ENCODE peak calls at places on chromosomes 16 and 17, in eight cellular contexts. N is psoas muscle, D is fibroblast of mammary gland, T is NB4, W is sigmoid colon, Y is cardiac fibroblast, B is mucosa of descending colon, K is lung. U is an unnamed sample.

GRCh38 chr16:27628216-27628945 is 78.4 kb downstream of the KATNIP start:
- DNase-seq in Y (no peak), D (no peak), K (no peak), B (no peak), T (no peak), N (no peak), W (no peak), U (no peak)

GRCh38 chr17:46859996-46860395 is 8.6 kb downstream of the WNT9B start:
- DNase-seq in T (no peak), Y (no peak), B (no peak), D (no peak), N (no peak), K (no peak), W (no peak), U (no peak)

GRCh38 chr16:56866955-56867830 is 2.2 kb downstream of the SLC12A3 start:
- DNase-seq in W (no peak), K (no peak), B (no peak), Y (peak; percentile 84), D (peak; percentile 72), T (peak; percentile 74), N (no peak), U (no peak)

GRCh38 chr17:43932923-43933322 is 9.4 kb downstream of the PPY start:
- DNase-seq in W (no peak), N (no peak), B (no peak), Y (no peak), T (no peak), D (no peak), K (no peak), U (no peak)

GRCh38 chr16:68068926-68069325 is 16.2 kb upstream of the NFATC3 start:
- DNase-seq in W (no peak), K (no peak), B (no peak), T (no peak), N (no peak), D (no peak), Y (no peak), U (no peak)

GRCh38 chr17:40532520-40533253 is 31.3 kb upstream of the TNS4 start:
- DNase-seq in Y (no peak), W (peak; percentile 37), N (no peak), D (peak; percentile 34), T (no peak), K (no peak), B (no peak), U (peak; percentile 22)

GRCh38 chr17:29933379-29933778 is 3.4 kb upstream of the SSH2 start:
- DNase-seq in B (no peak), Y (peak; percentile 52), D (peak; percentile 43), K (no peak), W (no peak), N (no peak), T (peak; percentile 20), U (no peak)

GRCh38 chr17:2700031-2700490 is 11.5 kb downstream of the CLUH start:
- DNase-seq in N (no peak), Y (no peak), T (no peak), W (peak; percentile 52), B (no peak), D (no peak), K (no peak), U (peak; percentile 41)

GRCh38 chr17:4074831-4075495 is 67.9 kb downstream of the ZZEF1 start:
- DNase-seq in N (no peak), T (peak; percentile 60), W (no peak), K (no peak), B (no peak), Y (peak; percentile 64), D (peak; percentile 46), U (no peak)

GRCh38 chr16:78249832-78250231 is 150.4 kb downstream of the WWOX start:
- DNase-seq in Y (no peak), T (no peak), N (no peak), W (no peak), B (no peak), D (no peak), K (no peak), U (no peak)

GRCh38 chr17:17666111-17666714 is 15.0 kb upstream of the RAI1 start:
- DNase-seq in D (peak; percentile 78), Y (peak; percentile 76), B (peak; percentile 61), W (no peak), T (no peak), K (no peak), N (no peak), U (no peak)
- TF ChIP-seq CTCF in D (no peak), Y (no peak), B (no peak), W (no peak), T (no peak), K (no peak), N (no peak), U (no peak)

DNA sequence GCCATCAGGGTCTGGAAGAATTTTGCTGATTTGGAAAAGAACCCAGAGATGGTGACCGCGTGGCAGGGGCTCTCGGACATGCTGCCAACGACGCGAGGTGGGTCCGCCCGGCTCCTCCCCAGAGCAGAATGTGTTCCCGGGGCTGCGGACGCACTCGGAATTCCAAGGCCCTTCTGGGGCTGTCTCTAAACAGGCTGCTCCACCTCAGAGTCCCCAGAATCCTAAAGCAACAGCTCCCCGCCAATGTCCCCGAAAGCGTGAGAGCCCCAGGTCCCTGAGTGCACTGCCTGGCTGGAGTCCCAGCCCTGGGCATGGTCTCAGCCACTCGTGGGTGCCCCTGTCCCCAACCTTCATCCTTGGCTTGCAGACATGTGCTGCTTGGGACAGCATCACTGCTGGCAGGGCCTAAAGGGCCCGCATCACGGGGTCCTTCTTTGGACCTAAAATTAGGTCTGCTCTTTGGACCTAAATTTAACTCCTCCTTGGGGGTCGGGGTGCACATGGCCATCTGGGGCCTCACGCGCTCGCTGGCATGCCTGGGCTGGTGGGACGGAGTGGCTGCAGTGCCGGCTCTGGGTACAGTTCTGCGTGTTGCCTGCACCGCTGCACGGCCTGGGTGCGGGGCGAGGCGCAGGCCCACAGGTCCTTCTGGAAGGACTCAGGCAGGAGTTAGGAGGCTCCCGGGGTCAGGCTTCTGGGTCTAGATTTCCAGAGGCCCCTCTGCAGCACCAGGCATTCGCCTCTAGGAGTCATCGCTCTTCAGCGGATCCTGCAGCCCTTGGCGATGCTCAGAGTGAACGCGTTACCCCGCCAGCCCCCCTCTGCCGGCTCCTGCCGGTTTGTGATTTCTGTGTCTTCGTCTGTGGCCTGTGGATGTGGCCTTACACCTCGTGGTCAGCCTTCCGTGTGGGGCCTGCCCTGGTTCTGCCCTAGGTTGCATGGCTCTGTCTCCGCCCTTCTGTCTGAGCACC is 41.9 kb upstream of the CHMP6 start:
- DNase-seq in N (no peak), Y (no peak), K (no peak), W (peak; percentile 62), D (no peak), B (no peak), T (no peak), U (peak; percentile 60)
- TF ChIP-seq CTCF in N (no peak), Y (no peak), K (no peak), W (peak; percentile 15), D (no peak), B (no peak), T (no peak), U (no peak)

GRCh38 chr17:33520404-33521032 is 227.4 kb upstream of the ASIC2 start:
- DNase-seq in Y (peak; percentile 12), D (peak; percentile 26), B (no peak), K (no peak), N (peak; percentile 18), W (no peak), T (peak; percentile 57), U (no peak)

GRCh38 chr17:33523577-33523981 is 230.5 kb upstream of the ASIC2 start:
- DNase-seq in W (peak; percentile 74), D (peak; percentile 61), N (peak; percentile 20), T (peak; percentile 6), B (no peak), Y (peak; percentile 46), K (no peak), U (no peak)

GRCh38 chr17:33519692-33520091 is 226.6 kb upstream of the ASIC2 start:
- DNase-seq in K (no peak), N (no peak), W (no peak), D (no peak), B (no peak), Y (no peak), T (no peak), U (no peak)

GRCh38 chr17:33522623-33523022 is 229.5 kb upstream of the ASIC2 start:
- DNase-seq in B (no peak), W (no peak), N (no peak), T (no peak), D (no peak), K (no peak), Y (no peak), U (no peak)

GRCh38 chr17:33521784-33522183 is 228.7 kb upstream of the ASIC2 start:
- DNase-seq in D (no peak), N (no peak), T (peak; percentile 12), Y (no peak), K (no peak), W (no peak), B (no peak), U (no peak)
- TF ChIP-seq CTCF in D (no peak), N (no peak), T (peak; percentile 46), Y (peak; percentile 13), K (no peak), W (no peak), B (no peak), U (no peak)

GRCh38 chr17:17165666-17166308 is 40.3 kb downstream of the PLD6 start:
- DNase-seq in D (no peak), K (no peak), Y (no peak), B (peak; percentile 28), T (no peak), W (no peak), N (no peak), U (no peak)
- TF ChIP-seq CTCF in D (no peak), K (no peak), Y (no peak), B (no peak), T (no peak), W (no peak), N (no peak), U (no peak)

DNA sequence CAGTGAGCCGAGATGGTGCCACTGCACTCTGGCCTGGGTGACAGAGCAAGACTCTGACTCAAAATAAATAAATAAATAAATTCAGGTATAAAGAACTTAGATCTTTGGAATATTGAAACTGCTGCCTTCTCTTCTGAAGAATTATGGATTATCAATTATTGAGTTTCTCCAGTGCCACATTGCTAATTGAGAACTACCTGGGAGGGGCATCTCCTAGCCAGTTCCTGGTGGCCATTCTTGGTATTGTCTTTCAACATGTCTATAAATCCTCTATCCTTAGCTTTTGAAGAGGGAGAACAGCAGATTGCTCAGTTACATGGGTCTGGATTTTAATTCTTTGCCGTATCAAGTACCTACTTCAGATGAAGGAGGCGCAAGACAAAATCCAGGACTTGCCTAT is 29.2 kb downstream of the CALCOCO2 start:
- DNase-seq in K (no peak), N (no peak), Y (no peak), B (no peak), D (no peak), T (no peak), W (no peak), U (no peak)
- TF ChIP-seq CTCF in K (no peak), N (peak; percentile 19), Y (peak; percentile 32), B (no peak), D (peak; percentile 23), T (no peak), W (no peak), U (no peak)

DNA sequence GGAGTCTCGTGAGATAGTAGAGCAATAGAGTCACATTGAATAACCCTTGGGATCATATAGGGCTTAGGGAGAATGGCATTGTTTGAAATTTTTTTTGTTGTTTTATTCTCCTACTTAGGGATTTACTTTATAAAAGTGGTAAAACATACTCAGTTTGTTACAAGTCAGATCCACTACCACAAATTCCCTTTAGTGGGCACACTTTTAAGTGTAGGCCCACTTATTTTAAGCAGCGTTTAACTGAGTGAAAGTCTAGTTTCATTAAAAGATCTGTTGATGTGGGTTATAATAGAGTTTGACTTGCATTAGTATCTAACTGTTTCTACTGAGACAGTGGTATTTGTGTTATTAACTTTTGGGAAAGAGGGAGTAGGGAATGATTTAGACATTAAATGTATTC is 49.3 kb downstream of the USP10 start:
- DNase-seq in Y (no peak), D (no peak), W (no peak), B (no peak), K (no peak), N (no peak), T (no peak), U (no peak)
- TF ChIP-seq CTCF in Y (no peak), D (no peak), W (no peak), B (no peak), K (no peak), N (no peak), T (no peak), U (no peak)

U was measured in spleen.